ENCODE peak calls at places on chromosomes 5 and 9, in nine cellular contexts. One of them, this sample, is unnamed.

GRCh38 chr9:99955606-99956005 is 49.2 kb downstream of the STX17 start:
- DNase-seq in brain microvascular endothelial cell: no peak
- DNase-seq in colonic mucosa: no peak
- DNase-seq in NCI-H1092: no peak
- DNase-seq in cardiac fibroblast: no peak
- DNase-seq in iPS-NIHi11: no peak
- DNase-seq in spleen: no peak
- DNase-seq in AG20443: no peak
- DNase-seq in type B pancreatic cell: no peak
- DNase-seq in this sample: no peak

GRCh38 chr5:62477801-62478200 is 65.2 kb downstream of the IPO11 start:
- DNase-seq in cardiac fibroblast: peak
- DNase-seq in spleen: no peak
- DNase-seq in AG20443: peak
- DNase-seq in type B pancreatic cell: no peak
- DNase-seq in brain microvascular endothelial cell: no peak
- DNase-seq in colonic mucosa: no peak
- DNase-seq in NCI-H1092: no peak
- DNase-seq in iPS-NIHi11: no peak
- DNase-seq in this sample: no peak

GRCh38 chr5:3615829-3616228 is 20.2 kb downstream of the IRX1 start:
- DNase-seq in AG20443: no peak
- DNase-seq in brain microvascular endothelial cell: no peak
- DNase-seq in cardiac fibroblast: no peak
- DNase-seq in iPS-NIHi11: no peak
- DNase-seq in type B pancreatic cell: no peak
- DNase-seq in NCI-H1092: no peak
- DNase-seq in colonic mucosa: no peak
- DNase-seq in spleen: no peak
- DNase-seq in this sample: no peak

GRCh38 chr9:4741365-4742031 is 496 bp upstream of the AK3 start:
- DNase-seq in NCI-H1092: peak
- DNase-seq in brain microvascular endothelial cell: no peak
- DNase-seq in cardiac fibroblast: no peak
- DNase-seq in AG20443: peak
- DNase-seq in colonic mucosa: peak
- DNase-seq in type B pancreatic cell: no peak
- DNase-seq in spleen: no peak
- DNase-seq in iPS-NIHi11: peak
- DNase-seq in this sample: no peak

GRCh38 chr9:127776919-127777280 is 1.6 kb downstream of the SH2D3C start:
- DNase-seq in NCI-H1092: no peak
- DNase-seq in spleen: no peak
- DNase-seq in iPS-NIHi11: no peak
- DNase-seq in AG20443: no peak
- DNase-seq in type B pancreatic cell: no peak
- DNase-seq in brain microvascular endothelial cell: no peak
- DNase-seq in cardiac fibroblast: no peak
- DNase-seq in colonic mucosa: no peak
- DNase-seq in this sample: no peak

GRCh38 chr5:81429363-81429762 is 35.4 kb upstream of the ACOT12 start:
- DNase-seq in AG20443: no peak
- DNase-seq in brain microvascular endothelial cell: no peak
- DNase-seq in cardiac fibroblast: no peak
- DNase-seq in spleen: no peak
- DNase-seq in iPS-NIHi11: no peak
- DNase-seq in type B pancreatic cell: no peak
- DNase-seq in colonic mucosa: no peak
- DNase-seq in NCI-H1092: no peak
- DNase-seq in this sample: no peak

GRCh38 chr5:166980666-166981065 is 1310.8 kb upstream of the WWC1 start:
- DNase-seq in NCI-H1092: no peak
- DNase-seq in brain microvascular endothelial cell: no peak
- DNase-seq in iPS-NIHi11: no peak
- DNase-seq in spleen: no peak
- DNase-seq in AG20443: no peak
- DNase-seq in type B pancreatic cell: no peak
- DNase-seq in cardiac fibroblast: no peak
- DNase-seq in colonic mucosa: no peak
- DNase-seq in this sample: no peak

GRCh38 chr5:56099346-56099745 is 104.6 kb upstream of the IL6ST start:
- DNase-seq in AG20443: peak
- DNase-seq in NCI-H1092: no peak
- DNase-seq in iPS-NIHi11: no peak
- DNase-seq in cardiac fibroblast: peak
- DNase-seq in colonic mucosa: no peak
- DNase-seq in type B pancreatic cell: no peak
- DNase-seq in spleen: no peak
- DNase-seq in brain microvascular endothelial cell: peak
- DNase-seq in this sample: no peak

GRCh38 chr5:115170128-115170923 is 618 bp upstream of the TRIM36 start:
- DNase-seq in AG20443: no peak
- DNase-seq in brain microvascular endothelial cell: no peak
- DNase-seq in colonic mucosa: peak
- DNase-seq in spleen: peak
- DNase-seq in iPS-NIHi11: no peak
- DNase-seq in type B pancreatic cell: no peak
- DNase-seq in NCI-H1092: peak
- DNase-seq in cardiac fibroblast: no peak
- DNase-seq in this sample: no peak

GRCh38 chr5:161105563-161105962 is 253.6 kb upstream of the ATP10B start:
- DNase-seq in colonic mucosa: no peak
- DNase-seq in spleen: no peak
- DNase-seq in NCI-H1092: no peak
- DNase-seq in iPS-NIHi11: no peak
- DNase-seq in brain microvascular endothelial cell: no peak
- DNase-seq in cardiac fibroblast: peak
- DNase-seq in type B pancreatic cell: no peak
- DNase-seq in AG20443: peak
- DNase-seq in this sample: no peak

GRCh38 chr5:146906803-146907202 is 28.2 kb upstream of the PPP2R2B start:
- DNase-seq in AG20443: no peak
- DNase-seq in colonic mucosa: no peak
- DNase-seq in brain microvascular endothelial cell: no peak
- DNase-seq in type B pancreatic cell: no peak
- DNase-seq in spleen: no peak
- DNase-seq in NCI-H1092: no peak
- DNase-seq in iPS-NIHi11: peak
- DNase-seq in cardiac fibroblast: no peak
- DNase-seq in this sample: no peak

GRCh38 chr5:108681079-108681921 is 66.4 kb upstream of the FER start:
- DNase-seq in type B pancreatic cell: no peak
- DNase-seq in AG20443: peak
- DNase-seq in NCI-H1092: peak
- DNase-seq in cardiac fibroblast: peak
- DNase-seq in brain microvascular endothelial cell: peak
- DNase-seq in colonic mucosa: peak
- DNase-seq in iPS-NIHi11: peak
- DNase-seq in spleen: no peak
- DNase-seq in this sample: peak

GRCh38 chr5:132394681-132395259 is 25.3 kb downstream of the SLC22A5 start:
- DNase-seq in brain microvascular endothelial cell: no peak
- DNase-seq in AG20443: no peak
- DNase-seq in iPS-NIHi11: no peak
- DNase-seq in type B pancreatic cell: no peak
- DNase-seq in spleen: no peak
- DNase-seq in colonic mucosa: no peak
- DNase-seq in NCI-H1092: peak
- DNase-seq in cardiac fibroblast: no peak
- DNase-seq in this sample: no peak

GRCh38 chr5:61402970-61403369 is 70.9 kb downstream of the ZSWIM6 start:
- DNase-seq in type B pancreatic cell: no peak
- DNase-seq in cardiac fibroblast: no peak
- DNase-seq in colonic mucosa: no peak
- DNase-seq in spleen: no peak
- DNase-seq in iPS-NIHi11: no peak
- DNase-seq in AG20443: no peak
- DNase-seq in NCI-H1092: no peak
- DNase-seq in brain microvascular endothelial cell: no peak
- DNase-seq in this sample: no peak

GRCh38 chr5:164098536-164098935 is 593.1 kb downstream of the MAT2B start:
- DNase-seq in cardiac fibroblast: peak
- DNase-seq in type B pancreatic cell: no peak
- DNase-seq in colonic mucosa: no peak
- DNase-seq in brain microvascular endothelial cell: no peak
- DNase-seq in NCI-H1092: no peak
- DNase-seq in spleen: no peak
- DNase-seq in iPS-NIHi11: no peak
- DNase-seq in AG20443: no peak
- DNase-seq in this sample: no peak

GRCh38 chr9:128409998-128410397 is 10.7 kb upstream of the CERCAM start:
- DNase-seq in AG20443: peak
- DNase-seq in colonic mucosa: no peak
- DNase-seq in type B pancreatic cell: no peak
- DNase-seq in spleen: no peak
- DNase-seq in brain microvascular endothelial cell: peak
- DNase-seq in NCI-H1092: no peak
- DNase-seq in cardiac fibroblast: peak
- DNase-seq in iPS-NIHi11: peak
- DNase-seq in this sample: no peak

GRCh38 chr9:89281106-89281505 is 29.9 kb upstream of the CKS2 start:
- DNase-seq in iPS-NIHi11: no peak
- DNase-seq in brain microvascular endothelial cell: no peak
- DNase-seq in NCI-H1092: no peak
- DNase-seq in cardiac fibroblast: no peak
- DNase-seq in colonic mucosa: no peak
- DNase-seq in type B pancreatic cell: no peak
- DNase-seq in AG20443: no peak
- DNase-seq in spleen: no peak
- DNase-seq in this sample: no peak

GRCh38 chr9:131121346-131121745 is 4.0 kb upstream of the NUP214 start:
- DNase-seq in iPS-NIHi11: no peak
- DNase-seq in AG20443: no peak
- DNase-seq in type B pancreatic cell: no peak
- DNase-seq in colonic mucosa: no peak
- DNase-seq in brain microvascular endothelial cell: no peak
- DNase-seq in NCI-H1092: no peak
- DNase-seq in cardiac fibroblast: no peak
- DNase-seq in spleen: no peak
- DNase-seq in this sample: no peak

GRCh38 chr5:141051526-141051876 is 327 bp downstream of the PCDHB1 start:
- DNase-seq in colonic mucosa: no peak
- DNase-seq in NCI-H1092: no peak
- DNase-seq in iPS-NIHi11: peak
- DNase-seq in cardiac fibroblast: no peak
- DNase-seq in type B pancreatic cell: no peak
- DNase-seq in spleen: no peak
- DNase-seq in AG20443: peak
- DNase-seq in brain microvascular endothelial cell: no peak
- DNase-seq in this sample: no peak

GRCh38 chr5:111706345-111706744 is 50.6 kb downstream of the NREP start:
- DNase-seq in type B pancreatic cell: no peak
- DNase-seq in cardiac fibroblast: no peak
- DNase-seq in spleen: no peak
- DNase-seq in iPS-NIHi11: no peak
- DNase-seq in NCI-H1092: no peak
- DNase-seq in colonic mucosa: no peak
- DNase-seq in AG20443: no peak
- DNase-seq in brain microvascular endothelial cell: no peak
- DNase-seq in this sample: no peak

GRCh38 chr9:73148447-73148937 is 3.2 kb upstream of the ANXA1 start:
- DNase-seq in spleen: no peak
- DNase-seq in NCI-H1092: no peak
- DNase-seq in cardiac fibroblast: peak
- DNase-seq in AG20443: no peak
- DNase-seq in iPS-NIHi11: no peak
- DNase-seq in colonic mucosa: no peak
- DNase-seq in type B pancreatic cell: no peak
- DNase-seq in brain microvascular endothelial cell: no peak
- DNase-seq in this sample: no peak

GRCh38 chr5:23352437-23352836 is 155.0 kb upstream of the PRDM9 start:
- DNase-seq in cardiac fibroblast: peak
- DNase-seq in NCI-H1092: peak
- DNase-seq in spleen: no peak
- DNase-seq in iPS-NIHi11: no peak
- DNase-seq in colonic mucosa: no peak
- DNase-seq in type B pancreatic cell: no peak
- DNase-seq in brain microvascular endothelial cell: no peak
- DNase-seq in AG20443: no peak
- DNase-seq in this sample: no peak

GRCh38 chr5:123936548-123936947 is 424.6 kb downstream of the CSNK1G3 start:
- DNase-seq in spleen: no peak
- DNase-seq in colonic mucosa: no peak
- DNase-seq in cardiac fibroblast: no peak
- DNase-seq in iPS-NIHi11: no peak
- DNase-seq in AG20443: no peak
- DNase-seq in type B pancreatic cell: no peak
- DNase-seq in NCI-H1092: no peak
- DNase-seq in brain microvascular endothelial cell: no peak
- DNase-seq in this sample: no peak

GRCh38 chr5:169354263-169354662 is 53.3 kb upstream of the SLIT3 start:
- DNase-seq in brain microvascular endothelial cell: peak
- DNase-seq in AG20443: no peak
- DNase-seq in NCI-H1092: no peak
- DNase-seq in cardiac fibroblast: peak
- DNase-seq in colonic mucosa: no peak
- DNase-seq in type B pancreatic cell: no peak
- DNase-seq in iPS-NIHi11: no peak
- DNase-seq in spleen: no peak
- DNase-seq in this sample: no peak

GRCh38 chr5:154474267-154474956 is 3.6 kb downstream of the HAND1 start:
- DNase-seq in colonic mucosa: no peak
- DNase-seq in type B pancreatic cell: no peak
- DNase-seq in cardiac fibroblast: no peak
- DNase-seq in NCI-H1092: no peak
- DNase-seq in spleen: no peak
- DNase-seq in AG20443: no peak
- DNase-seq in iPS-NIHi11: no peak
- DNase-seq in brain microvascular endothelial cell: no peak
- DNase-seq in this sample: no peak

GRCh38 chr9:19174127-19174921 is 47.0 kb upstream of the PLIN2 start:
- DNase-seq in brain microvascular endothelial cell: peak
- DNase-seq in AG20443: peak
- DNase-seq in cardiac fibroblast: peak
- DNase-seq in type B pancreatic cell: no peak
- DNase-seq in iPS-NIHi11: peak
- DNase-seq in spleen: no peak
- DNase-seq in NCI-H1092: peak
- DNase-seq in colonic mucosa: peak
- DNase-seq in this sample: no peak

GRCh38 chr9:13395086-13395485 is 115.6 kb upstream of the MPDZ start:
- DNase-seq in NCI-H1092: no peak
- DNase-seq in colonic mucosa: no peak
- DNase-seq in type B pancreatic cell: no peak
- DNase-seq in brain microvascular endothelial cell: no peak
- DNase-seq in cardiac fibroblast: peak
- DNase-seq in iPS-NIHi11: no peak
- DNase-seq in spleen: no peak
- DNase-seq in AG20443: no peak
- DNase-seq in this sample: no peak

GRCh38 chr9:110555971-110556370 is 23.6 kb downstream of the SVEP1 start:
- DNase-seq in type B pancreatic cell: no peak
- DNase-seq in spleen: no peak
- DNase-seq in cardiac fibroblast: peak
- DNase-seq in iPS-NIHi11: no peak
- DNase-seq in NCI-H1092: no peak
- DNase-seq in AG20443: peak
- DNase-seq in colonic mucosa: peak
- DNase-seq in brain microvascular endothelial cell: peak
- DNase-seq in this sample: peak

GRCh38 chr5:6291961-6292360 is 86.4 kb downstream of the MED10 start:
- DNase-seq in NCI-H1092: peak
- DNase-seq in brain microvascular endothelial cell: no peak
- DNase-seq in spleen: no peak
- DNase-seq in iPS-NIHi11: peak
- DNase-seq in type B pancreatic cell: no peak
- DNase-seq in colonic mucosa: no peak
- DNase-seq in AG20443: no peak
- DNase-seq in cardiac fibroblast: peak
- DNase-seq in this sample: no peak

GRCh38 chr5:96920956-96921355 is 14.9 kb upstream of the LNPEP start:
- DNase-seq in spleen: no peak
- DNase-seq in iPS-NIHi11: no peak
- DNase-seq in brain microvascular endothelial cell: no peak
- DNase-seq in colonic mucosa: no peak
- DNase-seq in AG20443: no peak
- DNase-seq in NCI-H1092: no peak
- DNase-seq in type B pancreatic cell: no peak
- DNase-seq in cardiac fibroblast: no peak
- DNase-seq in this sample: no peak

GRCh38 chr9:98189412-98189811 is 3.0 kb downstream of the CORO2A start:
- DNase-seq in brain microvascular endothelial cell: no peak
- DNase-seq in NCI-H1092: no peak
- DNase-seq in colonic mucosa: no peak
- DNase-seq in spleen: no peak
- DNase-seq in iPS-NIHi11: no peak
- DNase-seq in type B pancreatic cell: no peak
- DNase-seq in cardiac fibroblast: no peak
- DNase-seq in AG20443: no peak
- DNase-seq in this sample: no peak